ENCODE peak calls at places on chromosomes 4 and X, in six cellular contexts. G, S, Q, M, P and O are unnamed samples.
A peak's percentile ranks its signal among the peaks of the same experiment; 100 is the strongest.

GRCh38 chrX:94752434-94753169 is 1078.6 kb downstream of the FAM133A start:
- DNase-seq in G (no peak), S (no peak), Q (no peak), M (no peak), P (no peak), O (no peak)

GRCh38 chrX:32933548-32933947 is 277.8 kb downstream of the DMD start:
- DNase-seq in G (peak; percentile 11), S (no peak), Q (no peak), M (no peak), P (no peak), O (no peak)

GRCh38 chr4:22987861-22988260 is 295.1 kb downstream of the GBA3 start:
- DNase-seq in G (no peak), S (no peak), Q (no peak), M (no peak), P (no peak), O (no peak)

GRCh38 chrX:73851014-73852009 is 288.3 kb downstream of the CHIC1 start:
- DNase-seq in G (no peak), S (no peak), Q (no peak), M (peak; percentile 82), P (peak; percentile 85), O (no peak)

GRCh38 chr4:10028910-10029309 is 7.6 kb upstream of the SLC2A9 start:
- DNase-seq in G (no peak), S (no peak), Q (peak; percentile 65), M (no peak), P (no peak), O (no peak)

GRCh38 chrX:107448625-107449468 is 605 bp upstream of the FRMPD3 start:
- DNase-seq in G (peak; percentile 57), S (peak; percentile 59), Q (no peak), M (no peak), P (peak; percentile 29), O (peak; percentile 83)

GRCh38 chrX:19627533-19627932 is 112.2 kb upstream of the MAP3K15 start:
- DNase-seq in G (no peak), S (no peak), Q (no peak), M (no peak), P (no peak), O (no peak)

GRCh38 chr4:136329042-136329662 is 1203.1 kb downstream of the PCDH18 start:
- DNase-seq in G (peak; percentile 37), S (peak; percentile 45), Q (no peak), M (no peak), P (no peak), O (no peak)

GRCh38 chrX:53685711-53686110 is 808 bp downstream of the HUWE1 start:
- DNase-seq in G (no peak), S (no peak), Q (no peak), M (no peak), P (no peak), O (no peak)

GRCh38 chr4:682490-683172 is 6.3 kb downstream of the SLC49A3 start:
- DNase-seq in G (no peak), S (no peak), Q (peak; percentile 59), M (no peak), P (no peak), O (no peak)

GRCh38 chr4:121256346-121256745 is 92.2 kb upstream of the TNIP3 start:
- DNase-seq in G (no peak), S (no peak), Q (no peak), M (peak; percentile 58), P (no peak), O (no peak)

DNA sequence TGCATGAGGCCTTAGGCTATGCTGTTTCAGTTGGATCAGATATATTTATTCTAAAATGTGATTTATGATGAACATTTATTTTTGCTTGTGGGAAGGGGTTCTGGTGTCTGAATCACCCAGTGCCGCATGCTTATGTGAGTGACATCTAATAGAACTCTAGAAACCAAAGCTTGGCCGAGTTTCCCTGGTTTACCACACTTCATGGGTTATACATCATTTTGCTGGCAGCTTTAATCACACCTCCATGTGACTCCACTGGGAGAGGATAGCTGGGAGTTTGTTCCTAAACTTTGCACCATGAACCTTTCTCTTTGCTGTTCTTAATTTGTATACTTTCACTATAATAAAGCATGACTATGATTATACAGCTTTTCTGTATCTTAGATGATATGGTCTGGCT is 382.9 kb downstream of the INPP4B start:
- DNase-seq in G (no peak), S (no peak), Q (no peak), M (no peak), P (no peak), O (no peak)
- H3K4me3 ChIP-seq in G (no peak overlapping the region), S (no peak overlapping the region), Q (no peak overlapping the region), M (no peak overlapping the region), P (no peak overlapping the region), O (no peak overlapping the region)

GRCh38 chrX:112391313-112391712 is 288.4 kb downstream of the LHFPL1 start:
- DNase-seq in G (no peak), S (no peak), Q (no peak), M (no peak), P (no peak), O (no peak)
- H3K27me3 ChIP-seq in G (no peaks in the 10 kb centered on the region), S (no peaks in the 10 kb centered on the region), Q (peaks cover 23% of the 10 kb centered on the region), M (no peaks in the 10 kb centered on the region), P (no peaks in the 10 kb centered on the region), O (no peaks in the 10 kb centered on the region)

GRCh38 chr4:6868386-6868785 is 41.2 kb upstream of the TBC1D14 start:
- DNase-seq in G (no peak), S (no peak), Q (no peak), M (no peak), P (no peak), O (no peak)
- H3K36me3 ChIP-seq in G (peaks cover 2% of the 10 kb centered on the region), S (peaks cover 9% of the 10 kb centered on the region), Q (peaks cover 34% of the 10 kb centered on the region), M (peaks cover 17% of the 10 kb centered on the region), P (no peaks in the 10 kb centered on the region), O (peaks cover 11% of the 10 kb centered on the region)

GRCh38 chr4:190019023-190019858 is 7.8 kb downstream of the FRG2 start:
- DNase-seq in G (peak; percentile 38), S (peak; percentile 69), Q (no peak), M (no peak), P (no peak), O (peak; percentile 73)

GRCh38 chr4:190016369-190017289 is 10.4 kb downstream of the FRG2 start:
- DNase-seq in G (peak; percentile 3), S (no peak), Q (no peak), M (no peak), P (no peak), O (peak; percentile 28)

GRCh38 chr4:190017357-190018200 is 9.5 kb downstream of the FRG2 start:
- DNase-seq in G (peak; percentile 47), S (peak; percentile 54), Q (no peak), M (no peak), P (no peak), O (peak; percentile 69)

GRCh38 chr4:190018201-190018920 is 8.7 kb downstream of the FRG2 start:
- DNase-seq in G (no peak), S (peak; percentile 46), Q (no peak), M (no peak), P (no peak), O (peak; percentile 58)

DNA sequence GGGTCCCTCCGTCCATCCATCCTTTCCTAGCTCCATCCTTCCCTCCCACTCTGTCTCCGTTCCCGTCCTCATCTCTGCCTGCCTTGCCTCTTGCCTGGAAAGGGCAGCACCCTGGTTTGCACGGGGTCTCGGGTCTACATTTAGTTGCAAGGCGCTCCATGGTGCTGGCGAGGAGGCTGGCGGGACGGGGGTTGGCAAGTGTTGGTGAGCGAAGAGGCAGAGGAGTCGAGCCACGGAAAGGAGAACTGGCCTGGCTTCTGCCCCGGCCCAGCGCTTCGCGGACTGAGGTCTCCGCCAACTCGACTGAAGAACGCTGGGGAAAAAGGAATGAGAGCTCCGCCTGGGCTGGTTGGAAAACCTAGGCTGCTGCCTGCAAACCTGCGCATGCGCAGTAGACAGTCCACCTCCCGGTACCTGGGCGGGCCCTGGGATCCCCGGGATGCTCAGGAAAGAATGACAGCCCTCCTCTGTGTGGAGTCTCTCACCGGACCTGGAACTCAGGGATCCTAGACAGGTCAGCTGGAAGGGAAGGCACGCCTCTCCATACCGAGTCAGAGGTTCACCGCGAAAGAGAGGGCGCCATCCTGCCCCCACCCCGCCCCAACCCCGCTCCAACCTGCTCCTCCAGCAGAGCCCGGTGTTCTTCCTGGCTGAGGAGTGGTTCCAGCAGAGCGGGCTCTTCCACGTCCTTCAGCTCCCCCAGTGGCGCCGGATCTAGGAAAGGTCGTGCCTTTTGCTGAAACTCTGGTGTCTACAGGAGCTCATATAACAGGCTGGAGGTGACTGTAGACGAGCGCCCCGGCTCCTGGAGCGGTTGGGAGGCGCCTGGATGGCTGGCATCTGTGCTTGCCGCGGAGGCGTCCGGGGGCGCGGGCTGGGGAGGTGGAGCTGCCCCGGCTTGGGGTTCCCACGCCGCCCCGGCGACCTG is 6.0 kb downstream of the FRG2 start:
- DNase-seq in G (peak; percentile 90), S (peak; percentile 92), Q (peak; percentile 58), M (no peak), P (no peak), O (peak; percentile 94)
- H3K4me3 ChIP-seq in G (peak overlapping the region; percentile 1), S (peak overlapping the region; percentile 74), Q (no peak overlapping the region), M (no peak overlapping the region), P (no peak overlapping the region), O (peak overlapping the region; percentile 42)

GRCh38 chrX:114675365-114675764 is 91.5 kb downstream of the HTR2C start:
- DNase-seq in G (peak; percentile 1), S (no peak), Q (no peak), M (no peak), P (no peak), O (no peak)
- H3K27me3 ChIP-seq in G (no peaks in the 10 kb centered on the region), S (no peaks in the 10 kb centered on the region), Q (peaks cover 16% of the 10 kb centered on the region), M (no peaks in the 10 kb centered on the region), P (no peaks in the 10 kb centered on the region), O (no peaks in the 10 kb centered on the region)

DNA sequence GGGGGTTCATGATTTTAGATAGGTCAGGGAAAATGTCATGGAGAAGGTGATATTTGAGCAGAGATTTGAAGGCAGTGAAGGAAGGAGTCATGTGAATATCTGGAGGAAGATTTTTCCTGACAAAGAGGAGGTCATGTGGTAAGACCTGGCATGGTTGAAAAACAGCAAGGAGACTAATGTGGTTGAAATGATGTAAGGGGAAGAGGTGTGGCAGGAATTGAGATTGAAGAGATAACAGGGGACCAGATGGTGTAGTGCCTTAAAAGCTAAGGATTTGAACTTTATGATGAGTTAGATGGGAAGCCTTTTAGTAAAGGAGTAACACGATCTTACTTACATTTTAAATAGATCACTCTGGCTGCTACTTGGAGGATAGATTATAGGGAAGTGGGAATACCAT is 210.9 kb downstream of the RTL9 start:
- DNase-seq in G (peak; percentile 28), S (no peak), Q (no peak), M (no peak), P (no peak), O (no peak)
- H3K36me3 ChIP-seq in G (no peaks in the 10 kb centered on the region), S (no peaks in the 10 kb centered on the region), Q (no peaks in the 10 kb centered on the region), M (no peaks in the 10 kb centered on the region), P (no peaks in the 10 kb centered on the region), O (no peaks in the 10 kb centered on the region)

DNA sequence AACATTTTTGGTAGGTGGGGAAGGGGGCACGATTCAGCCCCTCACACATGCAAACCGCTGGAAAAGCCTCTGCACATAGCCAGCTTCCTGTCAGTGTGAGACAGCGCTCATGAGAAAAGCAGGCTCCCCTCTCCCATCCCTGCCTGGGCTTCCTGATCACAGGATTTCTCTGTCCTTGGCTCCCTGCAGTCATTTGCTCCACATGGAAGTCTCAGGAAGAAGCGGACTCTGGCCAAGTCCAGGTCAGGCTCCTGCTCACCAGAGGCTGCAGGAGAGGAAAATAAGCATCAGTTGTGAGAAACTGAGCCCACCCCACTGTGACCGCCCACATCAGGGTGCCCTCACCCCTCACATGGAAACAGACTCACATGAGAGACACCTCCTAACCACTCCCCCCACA is 664.3 kb upstream of the TENM3 start:
- DNase-seq in G (no peak), S (no peak), Q (no peak), M (no peak), P (no peak), O (no peak)
- H3K4me3 ChIP-seq in G (no peak overlapping the region), S (no peak overlapping the region), Q (no peak overlapping the region), M (no peak overlapping the region), P (no peak overlapping the region), O (no peak overlapping the region)

GRCh38 chrX:140715787-140716186 is 6.2 kb downstream of the LINC00632 start:
- DNase-seq in G (no peak), S (no peak), Q (no peak), M (no peak), P (no peak), O (no peak)
- H3K27me3 ChIP-seq in G (no peaks in the 10 kb centered on the region), S (no peaks in the 10 kb centered on the region), Q (peaks cover 9% of the 10 kb centered on the region), M (no peaks in the 10 kb centered on the region), P (no peaks in the 10 kb centered on the region), O (no peaks in the 10 kb centered on the region)